ENCODE peak calls at places on chromosomes 6 and 20, in six cellular contexts. Z, W, Y, V, T and P are unnamed samples. For H3K36me3, the result is how much of the 10 kb centered on the place peaks cover.

GRCh38 chr6:159429427-159429826 is 260.2 kb downstream of the FNDC1 start:
- DNase-seq in Z (no peak), W (no peak), Y (no peak), V (no peak), T (no peak), P (no peak)

GRCh38 chr6:31010393-31011060 is at the start of gene MUC22:
- DNase-seq in Z (no peak), W (no peak), Y (no peak), V (no peak), T (no peak), P (no peak)

GRCh38 chr6:115759051-115759450 is 301.6 kb downstream of the FRK start:
- DNase-seq in Z (no peak), W (no peak), Y (no peak), V (no peak), T (no peak), P (no peak)

GRCh38 chr6:33132121-33132524 is 56.3 kb downstream of the HLA-DPB1 start:
- DNase-seq in Z (no peak), W (no peak), Y (no peak), V (no peak), T (no peak), P (no peak)

GRCh38 chr20:48910360-48910781 is 11.1 kb upstream of the ARFGEF2 start:
- DNase-seq in Z (no peak), W (no peak), Y (no peak), V (peak), T (no peak), P (peak)

GRCh38 chr20:63594043-63594561 is 20.1 kb upstream of the HELZ2 start:
- DNase-seq in Z (no peak), W (no peak), Y (no peak), V (peak), T (no peak), P (no peak)

GRCh38 chr20:54514020-54514607 is 38.7 kb downstream of the DOK5 start:
- DNase-seq in Z (no peak), W (peak), Y (no peak), V (no peak), T (no peak), P (no peak)

GRCh38 chr6:106966229-106966628 is 8.3 kb downstream of the CD24 start:
- DNase-seq in Z (no peak), W (no peak), Y (no peak), V (no peak), T (no peak), P (no peak)

GRCh38 chr6:13787146-13787545 is 27.2 kb downstream of the MCUR1 start:
- DNase-seq in Z (peak), W (peak), Y (no peak), V (peak), T (no peak), P (no peak)

GRCh38 chr6:9646346-9647042 is 768.4 kb downstream of the TFAP2A start:
- DNase-seq in Z (no peak), W (peak), Y (no peak), V (peak), T (no peak), P (no peak)

GRCh38 chr6:150293423-150294280 is 75.2 kb upstream of the IYD start:
- DNase-seq in Z (no peak), W (no peak), Y (no peak), V (peak), T (no peak), P (no peak)

GRCh38 chr6:28643017-28643740 is 117.5 kb downstream of the GPX5 start:
- DNase-seq in Z (peak), W (peak), Y (no peak), V (peak), T (no peak), P (no peak)

GRCh38 chr20:43975096-43975768 is 60.6 kb downstream of the TOX2 start:
- DNase-seq in Z (no peak), W (no peak), Y (no peak), V (no peak), T (no peak), P (no peak)

GRCh38 chr6:88276331-88276730 is 110.2 kb upstream of the CNR1 start:
- DNase-seq in Z (no peak), W (no peak), Y (no peak), V (no peak), T (no peak), P (no peak)

GRCh38 chr6:136717297-136717990 is 74.8 kb downstream of the MAP3K5 start:
- DNase-seq in Z (no peak), W (no peak), Y (no peak), V (peak), T (no peak), P (no peak)
- H3K4me3 ChIP-seq in Z (no peak), W (no peak), Y (no peak), V (peak), T (no peak), P (no peak)

GRCh38 chr20:45948261-45948733 is 13.8 kb downstream of the PCIF1 start:
- DNase-seq in Z (no peak), W (no peak), Y (no peak), V (no peak), T (no peak), P (no peak)
- H3K36me3 ChIP-seq in Z (under half), W (under half), Y (under half), V (under half), T (half or more), P (half or more)

GRCh38 chr6:26019261-26019845 is 56.8 kb downstream of the TRIM38 start:
- DNase-seq in Z (no peak), W (no peak), Y (peak), V (no peak), T (no peak), P (no peak)
- H3K4me3 ChIP-seq in Z (no peak), W (no peak), Y (no peak), V (no peak), T (no peak), P (no peak)

DNA sequence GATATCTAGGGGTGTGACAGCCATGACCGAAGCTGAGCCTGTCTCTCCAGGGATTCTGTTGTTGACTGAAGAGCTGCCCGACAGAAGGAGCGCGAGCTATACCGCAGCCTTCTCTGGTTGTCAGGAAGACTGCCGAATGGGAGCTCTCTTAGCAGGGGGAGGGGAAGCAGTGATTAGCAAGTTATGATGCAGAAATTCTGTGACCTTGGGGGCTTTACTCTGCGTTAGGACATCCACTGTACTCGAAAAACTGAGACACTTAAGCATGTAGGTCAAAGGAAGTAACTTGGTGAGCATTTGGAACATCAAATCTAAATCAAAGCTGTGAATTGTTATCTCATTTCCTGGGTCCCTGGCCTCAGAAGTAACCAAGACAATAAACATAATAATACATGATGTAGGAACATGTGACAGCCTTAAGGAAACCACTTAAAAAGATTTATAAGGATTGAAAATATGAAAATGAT is 84.7 kb downstream of the MAP3K4 start:
- DNase-seq in Z (no peak), W (peak), Y (no peak), V (no peak), T (no peak), P (peak)
- H3K36me3 ChIP-seq in Z (under half), W (under half), Y (under half), V (under half), T (under half), P (under half)